ENCODE peak calls at places on chromosomes 4 and X, in seven cellular contexts. W is tibial nerve, Q is keratinocyte, Y is astrocyte, R is HepG2, X is Panc1, T is epithelial cell of esophagus. G is an unnamed sample.

GRCh38 chr4:60133414-60133813 is 1066.7 kb upstream of the ADGRL3 start:
- DNase-seq in W (no peak), T (peak; percentile 45), Y (peak; percentile 74), R (no peak), Q (peak; percentile 13), X (no peak), G (no peak)

GRCh38 chr4:132227349-132228165 is 921.5 kb upstream of the PCDH10 start:
- DNase-seq in T (peak; percentile 47), Q (no peak), Y (peak; percentile 25), W (no peak), R (peak; percentile 60), X (no peak), G (no peak)

GRCh38 chr4:177235026-177235425 is 74.6 kb upstream of the NEIL3 start:
- DNase-seq in Y (peak; percentile 95), T (peak; percentile 32), Q (no peak), R (no peak), W (no peak), X (no peak), G (no peak)

GRCh38 chr4:83858121-83858520 is 322.2 kb downstream of the GPAT3 start:
- DNase-seq in X (no peak), Q (no peak), Y (no peak), R (no peak), T (no peak), W (no peak), G (no peak)

GRCh38 chr4:113435893-113436292 is 325.6 kb downstream of the CAMK2D start:
- DNase-seq in W (peak; percentile 23), Y (peak; percentile 92), T (peak; percentile 91), Q (peak; percentile 48), X (no peak), R (no peak), G (peak; percentile 74)

GRCh38 chr4:174218127-174218790 is 65.2 kb downstream of the FBXO8 start:
- DNase-seq in Q (no peak), Y (no peak), X (no peak), W (no peak), T (no peak), R (no peak), G (no peak)

GRCh38 chr4:10036926-10037325 is 15.6 kb upstream of the SLC2A9 start:
- DNase-seq in Y (no peak), Q (no peak), T (no peak), X (no peak), W (no peak), R (no peak), G (no peak)

GRCh38 chrX:71637253-71637618 is 18.9 kb upstream of the CXCR3 start:
- DNase-seq in Q (no peak), W (no peak), X (no peak), Y (peak; percentile 10), R (no peak), T (peak; percentile 35), G (no peak)

GRCh38 chrX:12685541-12685940 is 105.7 kb upstream of the PRPS2 start:
- DNase-seq in T (peak; percentile 42), X (no peak), Y (no peak), W (no peak), R (no peak), Q (no peak), G (no peak)

GRCh38 chrX:150364347-150365050 is 1.4 kb downstream of the MAMLD1 start:
- DNase-seq in Y (no peak), T (peak; percentile 34), X (no peak), Q (no peak), W (peak; percentile 14), R (no peak), G (no peak)

GRCh38 chrX:70445876-70446275 is 1.2 kb downstream of the DLG3 start:
- DNase-seq in R (no peak), X (no peak), Y (no peak), T (no peak), W (no peak), Q (no peak), G (no peak)

GRCh38 chr4:75511841-75512240 is 2.4 kb downstream of the RCHY1 start:
- DNase-seq in Q (no peak), R (no peak), Y (no peak), T (no peak), W (no peak), X (no peak), G (no peak)

GRCh38 chrX:69387559-69388487 is 116.3 kb upstream of the NALF2 start:
- DNase-seq in R (peak; percentile 45), T (peak; percentile 40), W (no peak), Y (no peak), Q (no peak), X (no peak), G (peak; percentile 22)

GRCh38 chr4:25088342-25088952 is 57.7 kb upstream of the LGI2 start:
- DNase-seq in W (no peak), R (no peak), T (no peak), X (no peak), Y (peak; percentile 24), Q (no peak), G (no peak)

GRCh38 chr4:23485793-23486192 is 404.1 kb downstream of the PPARGC1A start:
- DNase-seq in R (no peak), Y (peak; percentile 40), T (no peak), Q (no peak), X (no peak), W (no peak), G (no peak)

GRCh38 chr4:142016031-142016430 is 379.6 kb downstream of the IL15 start:
- DNase-seq in W (no peak), R (no peak), Q (no peak), T (no peak), X (no peak), Y (no peak), G (no peak)

GRCh38 chr4:183349673-183350072 is 27.4 kb upstream of the CLDN24 start:
- DNase-seq in Y (peak; percentile 75), Q (no peak), R (no peak), W (no peak), T (peak; percentile 90), X (no peak), G (no peak)

GRCh38 chr4:10108391-10108790 is 8.2 kb downstream of the WDR1 start:
- DNase-seq in Q (no peak), T (no peak), Y (no peak), X (no peak), R (no peak), W (no peak), G (no peak)

DNA sequence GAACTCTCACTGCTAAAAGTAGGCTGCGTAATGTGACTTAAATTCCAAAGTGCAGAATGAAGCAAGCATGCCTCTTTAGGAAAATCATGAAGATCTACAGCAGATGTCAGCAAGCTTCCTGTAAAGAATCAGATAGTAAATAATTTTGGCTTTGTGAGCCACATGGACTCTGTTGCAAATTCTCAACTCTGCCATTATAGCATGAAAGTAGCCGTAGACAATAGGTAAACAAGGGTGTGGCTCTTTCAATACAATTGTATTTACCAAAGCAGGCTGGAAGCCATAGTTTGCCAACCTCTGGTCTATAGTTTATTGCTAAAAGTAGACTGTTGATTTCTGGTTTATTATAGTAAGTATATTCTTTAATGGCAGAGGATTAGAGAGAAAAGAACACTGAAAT is 80.3 kb upstream of the FAM9B start:
- DNase-seq in Y (no peak), R (no peak), W (no peak), Q (no peak), T (no peak), X (no peak), G (no peak)
- H3K4me3 ChIP-seq in Y (no peak overlapping the region), R (no peak overlapping the region), W (no peak overlapping the region), Q (no peak overlapping the region), T (no peak overlapping the region), X (no peak overlapping the region), G (no peak overlapping the region)

DNA sequence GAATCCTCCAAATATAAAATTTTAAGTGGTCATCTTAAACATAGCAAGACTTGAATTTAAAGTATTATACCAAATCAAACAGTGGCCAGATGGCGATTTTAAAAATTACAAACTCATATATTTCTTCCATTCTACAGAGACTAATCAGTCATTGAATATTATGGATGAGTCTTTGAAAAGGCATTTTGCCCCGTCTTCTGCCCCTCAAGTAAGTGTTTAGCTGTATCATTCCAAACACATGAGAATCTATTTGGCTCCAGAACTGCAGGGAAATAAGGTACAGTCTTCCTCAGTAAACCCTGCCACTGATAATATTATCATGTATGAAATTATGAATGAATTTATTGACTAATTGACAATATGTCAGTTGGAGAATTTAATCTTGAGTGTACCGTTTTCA is 191.0 kb downstream of the SLC7A11 start:
- DNase-seq in T (peak; percentile 18), W (no peak), Y (peak; percentile 63), X (no peak), R (no peak), Q (no peak), G (no peak)
- H3K4me3 ChIP-seq in T (no peak overlapping the region), W (no peak overlapping the region), Y (no peak overlapping the region), X (no peak overlapping the region), R (no peak overlapping the region), Q (no peak overlapping the region), G (no peak overlapping the region)

GRCh38 chr4:43330288-43330687 is 437.8 kb downstream of the GRXCR1 start:
- DNase-seq in T (peak; percentile 90), W (no peak), Q (peak; percentile 33), X (no peak), Y (peak; percentile 76), R (no peak), G (no peak)

DNA sequence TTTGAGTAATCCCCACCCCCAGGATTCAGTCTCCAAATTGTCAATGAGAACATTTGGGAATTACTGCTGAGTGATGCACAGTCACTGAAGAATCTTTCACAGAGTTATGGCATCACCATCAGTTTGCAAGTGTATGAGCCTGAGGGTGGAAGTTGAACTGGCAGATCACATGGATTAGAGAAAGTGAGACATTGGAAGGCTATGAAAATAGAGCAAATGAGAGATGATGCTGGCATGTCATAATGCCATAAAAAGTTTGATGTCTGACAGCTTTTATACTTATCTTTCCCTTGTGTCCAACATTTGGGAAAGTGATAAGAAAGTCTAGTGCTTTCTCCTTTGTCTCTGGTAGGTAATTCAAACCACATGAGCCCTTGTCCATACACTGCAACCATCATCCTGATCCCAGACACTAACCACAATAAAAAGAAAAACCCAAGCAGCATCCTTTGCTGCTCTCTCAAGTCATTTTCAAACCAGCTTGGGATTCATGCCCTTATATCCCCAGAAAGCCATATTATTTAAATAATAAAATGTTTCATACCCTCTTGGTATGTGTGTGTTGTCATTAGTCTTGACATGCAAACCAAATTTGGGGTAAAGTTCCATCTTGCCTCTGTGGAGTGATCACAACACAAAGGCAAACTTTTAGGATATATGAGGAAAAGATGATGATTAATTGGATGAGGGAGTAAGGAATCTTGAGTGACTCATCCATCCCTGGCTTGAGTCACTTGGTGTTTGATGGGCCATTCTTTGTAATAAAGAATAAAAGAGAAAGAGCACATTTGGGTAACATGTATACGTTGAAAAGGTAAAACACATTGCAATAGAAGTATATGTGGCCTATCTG is 438.9 kb downstream of the GRXCR1 start:
- DNase-seq in Q (peak; percentile 35), Y (peak; percentile 89), X (no peak), W (no peak), R (no peak), T (peak; percentile 85), G (no peak)
- H3K4me3 ChIP-seq in Q (no peak overlapping the region), Y (no peak overlapping the region), X (no peak overlapping the region), W (no peak overlapping the region), R (no peak overlapping the region), T (no peak overlapping the region), G (no peak overlapping the region)

DNA sequence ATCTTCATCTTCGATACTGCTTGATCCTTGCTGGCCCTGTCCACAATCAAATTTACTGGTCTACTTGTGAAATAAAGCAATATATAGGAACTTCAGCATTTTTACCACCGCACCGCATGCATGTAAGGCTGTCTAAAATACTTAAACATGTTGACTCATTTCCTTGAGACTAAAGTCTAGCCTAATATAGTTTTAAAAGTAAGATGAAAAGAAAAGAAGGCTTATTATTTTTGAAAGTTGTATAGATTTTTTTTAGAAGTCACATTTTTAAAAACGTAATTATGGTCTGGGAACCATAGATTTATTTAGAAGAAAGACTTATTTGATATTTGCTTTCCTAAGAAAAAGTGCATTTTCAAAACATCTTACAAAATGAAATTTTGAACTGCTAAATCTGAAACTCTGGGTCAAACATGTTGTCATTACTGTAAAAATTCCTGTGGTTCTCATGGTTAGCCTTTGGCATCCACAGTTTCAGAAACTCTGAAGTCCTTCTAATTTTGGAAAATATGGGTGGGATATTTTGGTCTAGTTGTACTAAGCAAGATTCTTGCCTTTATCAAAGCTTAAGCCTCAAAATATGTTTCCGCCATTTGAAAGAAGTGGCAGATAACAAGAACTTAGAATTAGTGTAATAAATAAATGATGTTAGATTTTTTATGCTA is 423.5 kb upstream of the CTSO start:
- DNase-seq in W (no peak), Q (no peak), Y (peak; percentile 88), T (no peak), X (no peak), R (no peak), G (no peak)
- H3K4me3 ChIP-seq in W (no peak overlapping the region), Q (no peak overlapping the region), Y (no peak overlapping the region), T (no peak overlapping the region), X (no peak overlapping the region), R (no peak overlapping the region), G (no peak overlapping the region)